ENCODE peak calls at places on chromosome 20, in four cellular contexts. S is neural progenitor cell; X is CD4-positive, alpha-beta memory T cell; W is uterus. R is an unnamed sample.

GRCh38 chr20:58967652-58968429 is 13.2 kb upstream of the NELFCD start:
- DNase-seq in S (no peak), X (no peak), W (no peak), R (no peak)

GRCh38 chr20:62774762-62775161 is 21.5 kb upstream of the MRGBP start:
- DNase-seq in S (no peak), X (no peak), W (no peak), R (no peak)

GRCh38 chr20:2659547-2659946 is 4.5 kb downstream of the IDH3B start:
- DNase-seq in S (no peak), X (no peak), W (no peak), R (no peak)

GRCh38 chr20:32626859-32627636 is 41.9 kb upstream of the NOL4L start:
- DNase-seq in S (no peak), X (peak), W (no peak), R (no peak)

GRCh38 chr20:43969501-43969900 is 54.8 kb downstream of the TOX2 start:
- DNase-seq in S (no peak), X (no peak), W (no peak), R (no peak)

GRCh38 chr20:62629864-62630470 is 12.3 kb upstream of the SLCO4A1 start:
- DNase-seq in S (no peak), X (no peak), W (no peak), R (no peak)

GRCh38 chr20:6034134-6034969 is 19.5 kb downstream of the LRRN4 start:
- DNase-seq in S (no peak), X (no peak), W (no peak), R (no peak)

GRCh38 chr20:3843490-3843889 is 3.1 kb upstream of the MAVS start:
- DNase-seq in S (no peak), X (no peak), W (no peak), R (no peak)

GRCh38 chr20:3203315-3204123 is 963 bp downstream of the DDRGK1 start:
- DNase-seq in S (peak), X (peak), W (no peak), R (no peak)

GRCh38 chr20:2149507-2149906 is 47.9 kb downstream of the STK35 start:
- DNase-seq in S (no peak), X (no peak), W (no peak), R (no peak)

GRCh38 chr20:23125625-23126191 is 39.6 kb upstream of the CD93 start:
- DNase-seq in S (no peak), X (no peak), W (no peak), R (no peak)

GRCh38 chr20:52372169-52372568 is 180.6 kb upstream of the ZFP64 start:
- DNase-seq in S (no peak), X (no peak), W (no peak), R (no peak)

GRCh38 chr20:57707849-57708693 is 1.7 kb downstream of the PMEPA1 start:
- DNase-seq in S (no peak), X (no peak), W (no peak), R (no peak)
- H3K4me3 ChIP-seq in S (no peak), X (no peak), W (peak), R (peak)

GRCh38 chr20:46400828-46401477 is 5.5 kb downstream of the ELMO2 start:
- DNase-seq in S (peak), X (peak), W (no peak), R (no peak)
- H3K4me3 ChIP-seq in S (no peak), X (peak), W (no peak), R (peak)

DNA sequence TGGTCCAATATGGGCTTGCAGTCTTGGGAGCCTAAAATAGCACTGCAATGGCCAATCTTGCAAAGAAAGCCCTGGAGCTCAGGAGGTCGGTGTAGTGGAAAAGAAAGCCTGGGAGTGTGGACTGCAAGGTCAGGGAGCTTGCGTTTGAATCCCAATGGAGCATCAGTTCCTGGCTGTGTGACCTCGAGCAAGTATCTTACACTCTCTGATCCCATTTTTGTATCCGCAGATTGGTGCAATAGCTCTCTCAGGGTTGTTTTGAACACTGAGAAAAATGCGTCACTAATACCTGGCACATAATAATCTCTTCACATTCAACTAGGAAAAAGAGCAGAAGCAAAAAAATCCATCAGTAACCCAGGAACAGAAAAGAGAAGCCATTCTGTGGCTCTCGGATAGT is 7.3 kb downstream of the PMEPA1 start:
- DNase-seq in S (no peak), X (no peak), W (no peak), R (no peak)
- H3K4me3 ChIP-seq in S (no peak), X (no peak), W (no peak), R (no peak)

GRCh38 chr20:35437599-35437998 is 429 bp downstream of the GDF5 start:
- DNase-seq in S (no peak), X (no peak), W (no peak), R (no peak)
- H3K4me3 ChIP-seq in S (no peak), X (no peak), W (no peak), R (no peak)